ENCODE peak calls at places on chromosome X, in six cellular contexts. One of them, this sample, is unnamed.

GRCh38 chrX:13676885-13677284 is 12.0 kb upstream of the RAB9A start:
- DNase-seq in GM12878: no peak
- DNase-seq in NT2/D1: no peak
- DNase-seq in H1: no peak
- DNase-seq in HepG2: no peak
- DNase-seq in K562: no peak
- DNase-seq in this sample: no peak

GRCh38 chrX:48278958-48279357 is 23.8 kb downstream of the SSX1 start:
- DNase-seq in GM12878: no peak
- DNase-seq in NT2/D1: peak
- DNase-seq in H1: no peak
- DNase-seq in HepG2: peak
- DNase-seq in K562: peak
- DNase-seq in this sample: peak

GRCh38 chrX:125826080-125826479 is 340.0 kb downstream of the DCAF12L2 start:
- DNase-seq in GM12878: no peak
- DNase-seq in NT2/D1: no peak
- DNase-seq in H1: no peak
- DNase-seq in HepG2: no peak
- DNase-seq in K562: no peak
- DNase-seq in this sample: no peak

GRCh38 chrX:14528629-14529287 is 578 bp upstream of the GLRA2 start:
- DNase-seq in GM12878: peak
- DNase-seq in NT2/D1: peak
- DNase-seq in H1: peak
- DNase-seq in HepG2: peak
- DNase-seq in K562: peak
- DNase-seq in this sample: peak

GRCh38 chrX:38150993-38151392 is 69.7 kb downstream of the SRPX start:
- DNase-seq in GM12878: no peak
- DNase-seq in NT2/D1: no peak
- DNase-seq in H1: no peak
- DNase-seq in HepG2: no peak
- DNase-seq in K562: no peak
- DNase-seq in this sample: no peak

GRCh38 chrX:3713225-3713936 is at the start of gene PRKX:
- DNase-seq in GM12878: peak
- DNase-seq in NT2/D1: no peak
- DNase-seq in H1: peak
- DNase-seq in HepG2: no peak
- DNase-seq in K562: peak
- DNase-seq in this sample: no peak

GRCh38 chrX:39582091-39582490 is 515.7 kb downstream of the BCOR start:
- DNase-seq in GM12878: no peak
- DNase-seq in NT2/D1: no peak
- DNase-seq in H1: no peak
- DNase-seq in HepG2: no peak
- DNase-seq in K562: no peak
- DNase-seq in this sample: peak

GRCh38 chrX:150088766-150089518 is 150.7 kb upstream of the EOLA2 start:
- DNase-seq in GM12878: no peak
- DNase-seq in NT2/D1: no peak
- DNase-seq in H1: no peak
- DNase-seq in HepG2: no peak
- DNase-seq in K562: no peak
- DNase-seq in this sample: no peak

GRCh38 chrX:65406532-65406931 is 128.1 kb downstream of the LAS1L start:
- DNase-seq in GM12878: no peak
- DNase-seq in NT2/D1: no peak
- DNase-seq in H1: peak
- DNase-seq in HepG2: no peak
- DNase-seq in K562: no peak
- DNase-seq in this sample: no peak

GRCh38 chrX:74449322-74449936 is 28.1 kb downstream of the SLC16A2 start:
- DNase-seq in GM12878: no peak
- DNase-seq in NT2/D1: no peak
- DNase-seq in H1: no peak
- DNase-seq in HepG2: no peak
- DNase-seq in K562: no peak
- DNase-seq in this sample: peak

GRCh38 chrX:135295238-135295943 is 13.9 kb upstream of the ETDC start:
- DNase-seq in GM12878: peak
- DNase-seq in NT2/D1: no peak
- DNase-seq in H1: peak
- DNase-seq in HepG2: no peak
- DNase-seq in K562: no peak
- DNase-seq in this sample: no peak

GRCh38 chrX:110219920-110220319 is 98.0 kb downstream of the AMMECR1 start:
- DNase-seq in GM12878: no peak
- DNase-seq in NT2/D1: no peak
- DNase-seq in H1: no peak
- DNase-seq in HepG2: no peak
- DNase-seq in K562: peak
- DNase-seq in this sample: no peak

GRCh38 chrX:13845721-13846378 is 29.0 kb upstream of the GPM6B start:
- DNase-seq in GM12878: no peak
- DNase-seq in NT2/D1: no peak
- DNase-seq in H1: no peak
- DNase-seq in HepG2: no peak
- DNase-seq in K562: no peak
- DNase-seq in this sample: no peak

GRCh38 chrX:130082244-130083106 is 27.8 kb downstream of the ELF4 start:
- DNase-seq in GM12878: no peak
- DNase-seq in NT2/D1: no peak
- DNase-seq in H1: no peak
- DNase-seq in HepG2: no peak
- DNase-seq in K562: peak
- DNase-seq in this sample: no peak

GRCh38 chrX:41452565-41452964 is 5.4 kb downstream of the NYX start:
- DNase-seq in GM12878: no peak
- DNase-seq in NT2/D1: no peak
- DNase-seq in H1: no peak
- DNase-seq in HepG2: no peak
- DNase-seq in K562: no peak
- DNase-seq in this sample: no peak

GRCh38 chrX:107581923-107582322 is 46.4 kb upstream of the PRPS1 start:
- DNase-seq in GM12878: no peak
- DNase-seq in NT2/D1: no peak
- DNase-seq in H1: no peak
- DNase-seq in HepG2: no peak
- DNase-seq in K562: no peak
- DNase-seq in this sample: no peak

GRCh38 chrX:99384594-99385374 is 1025.3 kb downstream of the PCDH19 start:
- DNase-seq in GM12878: no peak
- DNase-seq in NT2/D1: no peak
- DNase-seq in H1: no peak
- DNase-seq in HepG2: no peak
- DNase-seq in K562: no peak
- DNase-seq in this sample: no peak

GRCh38 chrX:94401426-94401825 is 727.4 kb downstream of the FAM133A start:
- DNase-seq in GM12878: no peak
- DNase-seq in NT2/D1: no peak
- DNase-seq in H1: no peak
- DNase-seq in HepG2: no peak
- DNase-seq in K562: no peak
- DNase-seq in this sample: no peak

GRCh38 chrX:24294619-24295018 is 19.2 kb downstream of the SUPT20HL2 start:
- DNase-seq in GM12878: no peak
- DNase-seq in NT2/D1: no peak
- DNase-seq in H1: peak
- DNase-seq in HepG2: no peak
- DNase-seq in K562: peak
- DNase-seq in this sample: no peak

GRCh38 chrX:28960063-28960462 is 372.8 kb downstream of the IL1RAPL1 start:
- DNase-seq in GM12878: no peak
- DNase-seq in NT2/D1: no peak
- DNase-seq in H1: no peak
- DNase-seq in HepG2: no peak
- DNase-seq in K562: no peak
- DNase-seq in this sample: no peak

GRCh38 chrX:134636859-134637258 is 21.4 kb downstream of the PLAC1 start:
- DNase-seq in GM12878: no peak
- DNase-seq in NT2/D1: no peak
- DNase-seq in H1: no peak
- DNase-seq in HepG2: no peak
- DNase-seq in K562: no peak
- DNase-seq in this sample: no peak

GRCh38 chrX:69496143-69496542 is 8.0 kb upstream of the NALF2 start:
- DNase-seq in GM12878: no peak
- DNase-seq in NT2/D1: no peak
- DNase-seq in H1: no peak
- DNase-seq in HepG2: no peak
- DNase-seq in K562: no peak
- DNase-seq in this sample: no peak

GRCh38 chrX:49272426-49272825 is 2.8 kb downstream of the PPP1R3F start:
- DNase-seq in GM12878: no peak
- DNase-seq in NT2/D1: no peak
- DNase-seq in H1: no peak
- DNase-seq in HepG2: no peak
- DNase-seq in K562: no peak
- DNase-seq in this sample: no peak

GRCh38 chrX:8084023-8084422 is 87.0 kb downstream of the VCX2 start:
- DNase-seq in GM12878: no peak
- DNase-seq in NT2/D1: no peak
- DNase-seq in H1: no peak
- DNase-seq in HepG2: no peak
- DNase-seq in K562: no peak
- DNase-seq in this sample: no peak

GRCh38 chrX:66004928-66005831 is 34.7 kb downstream of the VSIG4 start:
- DNase-seq in GM12878: no peak
- DNase-seq in NT2/D1: no peak
- DNase-seq in H1: no peak
- DNase-seq in HepG2: no peak
- DNase-seq in K562: peak
- DNase-seq in this sample: no peak

GRCh38 chrX:107654778-107655761 is 26.8 kb downstream of the PRPS1 start:
- DNase-seq in GM12878: no peak
- DNase-seq in NT2/D1: peak
- DNase-seq in H1: peak
- DNase-seq in HepG2: peak
- DNase-seq in K562: peak
- DNase-seq in this sample: peak

DNA sequence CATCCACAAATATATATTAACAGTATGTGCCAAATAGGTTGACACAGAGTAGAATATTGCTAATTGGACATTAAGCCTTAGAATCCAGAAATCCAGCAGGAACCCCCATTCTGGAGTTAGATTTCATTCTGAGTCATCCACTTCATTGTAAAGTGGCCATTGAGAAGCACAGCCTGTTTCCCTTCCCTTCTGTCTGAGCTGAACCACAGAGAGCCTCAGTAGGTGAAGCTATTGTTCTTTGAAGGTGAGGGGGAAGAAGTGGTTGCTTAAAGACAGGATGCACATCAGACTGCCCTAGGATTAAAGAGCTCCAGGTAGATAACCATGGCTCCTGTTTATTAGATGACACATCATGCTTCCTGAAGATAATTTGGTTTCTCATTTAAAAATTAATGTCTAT is 30.6 kb upstream of the MCF2 start:
- DNase-seq in GM12878: no peak
- DNase-seq in NT2/D1: no peak
- DNase-seq in H1: no peak
- DNase-seq in HepG2: no peak
- DNase-seq in K562: no peak
- DNase-seq in this sample: no peak
- TF ChIP-seq ZNF274 in GM12878: no peak
- TF ChIP-seq ZNF274 in NT2/D1: no peak
- TF ChIP-seq ZNF274 in H1: no peak
- TF ChIP-seq ZNF274 in HepG2: no peak
- TF ChIP-seq ZNF274 in K562: no peak
- TF ChIP-seq ZNF274 in this sample: no peak

GRCh38 chrX:19133784-19134183 is 11.5 kb upstream of the ADGRG2 start:
- DNase-seq in GM12878: no peak
- DNase-seq in NT2/D1: no peak
- DNase-seq in H1: no peak
- DNase-seq in HepG2: no peak
- DNase-seq in K562: no peak
- DNase-seq in this sample: no peak

GRCh38 chrX:19137064-19137463 is 14.8 kb upstream of the ADGRG2 start:
- DNase-seq in GM12878: no peak
- DNase-seq in NT2/D1: no peak
- DNase-seq in H1: no peak
- DNase-seq in HepG2: no peak
- DNase-seq in K562: no peak
- DNase-seq in this sample: no peak
- H3K4me3 ChIP-seq in GM12878: no peak
- H3K4me3 ChIP-seq in NT2/D1: no peak
- H3K4me3 ChIP-seq in H1: no peak
- H3K4me3 ChIP-seq in HepG2: no peak
- H3K4me3 ChIP-seq in K562: no peak
- H3K4me3 ChIP-seq in this sample: no peak

GRCh38 chrX:153595859-153596857 is 2.8 kb downstream of the CCNQ start:
- DNase-seq in GM12878: no peak
- DNase-seq in NT2/D1: no peak
- DNase-seq in H1: no peak
- DNase-seq in HepG2: no peak
- DNase-seq in K562: no peak
- DNase-seq in this sample: no peak

GRCh38 chrX:153592966-153593688 is 5.8 kb downstream of the CCNQ start:
- DNase-seq in GM12878: no peak
- DNase-seq in NT2/D1: no peak
- DNase-seq in H1: no peak
- DNase-seq in HepG2: no peak
- DNase-seq in K562: no peak
- DNase-seq in this sample: no peak

GRCh38 chrX:153597351-153597750 is 1.6 kb downstream of the CCNQ start:
- DNase-seq in GM12878: no peak
- DNase-seq in NT2/D1: no peak
- DNase-seq in H1: no peak
- DNase-seq in HepG2: no peak
- DNase-seq in K562: peak
- DNase-seq in this sample: no peak

GRCh38 chrX:153593811-153594500 is 5.0 kb downstream of the CCNQ start:
- DNase-seq in GM12878: no peak
- DNase-seq in NT2/D1: no peak
- DNase-seq in H1: no peak
- DNase-seq in HepG2: no peak
- DNase-seq in K562: no peak
- DNase-seq in this sample: no peak

DNA sequence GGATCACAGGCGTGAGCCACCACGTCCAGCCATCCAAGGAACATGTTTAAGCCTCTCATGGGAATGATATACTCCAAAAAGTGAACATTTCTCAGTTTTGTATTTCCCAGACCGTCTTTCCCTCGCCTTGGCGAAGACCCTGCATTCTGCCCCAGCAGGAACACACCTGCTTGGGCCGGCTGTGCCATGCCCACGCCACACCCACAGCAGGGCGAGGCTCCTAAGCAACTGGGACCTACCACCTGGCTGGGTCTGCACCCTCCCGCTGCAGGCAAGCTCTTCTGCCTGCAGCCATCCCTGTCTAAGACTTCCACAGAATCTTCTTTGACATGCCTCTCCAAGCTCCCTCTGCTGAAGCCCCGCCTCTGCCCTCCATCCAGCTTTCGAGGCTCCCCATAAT is 3.6 kb downstream of the CCNQ start:
- DNase-seq in GM12878: no peak
- DNase-seq in NT2/D1: no peak
- DNase-seq in H1: no peak
- DNase-seq in HepG2: no peak
- DNase-seq in K562: no peak
- DNase-seq in this sample: no peak
- TF ChIP-seq ZNF274 in GM12878: no peak
- TF ChIP-seq ZNF274 in NT2/D1: no peak
- TF ChIP-seq ZNF274 in H1: no peak
- TF ChIP-seq ZNF274 in HepG2: no peak
- TF ChIP-seq ZNF274 in K562: no peak
- TF ChIP-seq ZNF274 in this sample: no peak

GRCh38 chrX:45007598-45007997 is 134.6 kb downstream of the KDM6A start:
- DNase-seq in GM12878: peak
- DNase-seq in NT2/D1: no peak
- DNase-seq in H1: no peak
- DNase-seq in HepG2: no peak
- DNase-seq in K562: no peak
- DNase-seq in this sample: no peak
- H3K4me3 ChIP-seq in GM12878: no peak
- H3K4me3 ChIP-seq in NT2/D1: no peak
- H3K4me3 ChIP-seq in H1: no peak
- H3K4me3 ChIP-seq in HepG2: no peak
- H3K4me3 ChIP-seq in K562: no peak
- H3K4me3 ChIP-seq in this sample: no peak